ENCODE peak calls at places on chromosomes 7 and 10, in four cellular contexts. One of them, this sample, is unnamed.

GRCh38 chr7:50449501-50449880 is 659 bp downstream of the FIGNL1 start:
- DNase-seq in HCT116: no peak
- DNase-seq in endothelial cell of umbilical vein: no peak
- DNase-seq in transverse colon: no peak
- DNase-seq in this sample: no peak

GRCh38 chr10:35912615-35913170 is 270.6 kb upstream of the FZD8 start:
- DNase-seq in HCT116: no peak
- DNase-seq in endothelial cell of umbilical vein: peak; percentile 44
- DNase-seq in transverse colon: no peak
- DNase-seq in this sample: no peak

GRCh38 chr7:66558660-66559465 is 69.8 kb upstream of the KCTD7 start:
- DNase-seq in HCT116: no peak
- DNase-seq in endothelial cell of umbilical vein: no peak
- DNase-seq in transverse colon: peak; percentile 1
- DNase-seq in this sample: no peak

GRCh38 chr7:636396-636795 is 90.1 kb upstream of the DNAAF5 start:
- DNase-seq in HCT116: peak; percentile 65
- DNase-seq in endothelial cell of umbilical vein: no peak
- DNase-seq in transverse colon: no peak
- DNase-seq in this sample: no peak

GRCh38 chr10:31928531-31929259 is at the start of gene ARHGAP12:
- DNase-seq in HCT116: no peak
- DNase-seq in endothelial cell of umbilical vein: peak; percentile 89
- DNase-seq in transverse colon: peak; percentile 94
- DNase-seq in this sample: peak; percentile 97

GRCh38 chr10:119305860-119306513 is 98.6 kb downstream of the GRK5 start:
- DNase-seq in HCT116: peak; percentile 97
- DNase-seq in endothelial cell of umbilical vein: peak; percentile 99
- DNase-seq in transverse colon: peak; percentile 72
- DNase-seq in this sample: peak; percentile 86

GRCh38 chr7:142720981-142721380 is 28.3 kb upstream of the PRSS1 start:
- DNase-seq in HCT116: no peak
- DNase-seq in endothelial cell of umbilical vein: no peak
- DNase-seq in transverse colon: no peak
- DNase-seq in this sample: no peak

GRCh38 chr7:45082031-45082830 is 6.5 kb downstream of the NACAD start:
- DNase-seq in HCT116: no peak
- DNase-seq in endothelial cell of umbilical vein: no peak
- DNase-seq in transverse colon: no peak
- DNase-seq in this sample: no peak

GRCh38 chr7:129295015-129295423 is 70.2 kb downstream of the AHCYL2 start:
- DNase-seq in HCT116: no peak
- DNase-seq in endothelial cell of umbilical vein: peak; percentile 50
- DNase-seq in transverse colon: no peak
- DNase-seq in this sample: no peak

GRCh38 chr7:7642081-7642480 is 1.5 kb downstream of the UMAD1 start:
- DNase-seq in HCT116: no peak
- DNase-seq in endothelial cell of umbilical vein: no peak
- DNase-seq in transverse colon: peak; percentile 69
- DNase-seq in this sample: no peak

GRCh38 chr7:127751723-127752448 is 99.9 kb downstream of the SND1 start:
- DNase-seq in HCT116: no peak
- DNase-seq in endothelial cell of umbilical vein: no peak
- DNase-seq in transverse colon: no peak
- DNase-seq in this sample: no peak

GRCh38 chr10:23980054-23980453 is 228.9 kb upstream of the KIAA1217 start:
- DNase-seq in HCT116: no peak
- DNase-seq in endothelial cell of umbilical vein: no peak
- DNase-seq in transverse colon: no peak
- DNase-seq in this sample: no peak

GRCh38 chr10:100899181-100899580 is 13.6 kb upstream of the SLF2 start:
- DNase-seq in HCT116: no peak
- DNase-seq in endothelial cell of umbilical vein: no peak
- DNase-seq in transverse colon: no peak
- DNase-seq in this sample: no peak

GRCh38 chr10:98460837-98461499 is 14.2 kb upstream of the HPS1 start:
- DNase-seq in HCT116: peak; percentile 75
- DNase-seq in endothelial cell of umbilical vein: peak; percentile 93
- DNase-seq in transverse colon: peak; percentile 63
- DNase-seq in this sample: no peak

GRCh38 chr10:19816420-19817250 is at the start of gene PLXDC2:
- DNase-seq in HCT116: no peak
- DNase-seq in endothelial cell of umbilical vein: peak; percentile 22
- DNase-seq in transverse colon: peak; percentile 50
- DNase-seq in this sample: peak; percentile 86

GRCh38 chr10:16314259-16314658 is 122.6 kb upstream of the PTER start:
- DNase-seq in HCT116: peak; percentile 2
- DNase-seq in endothelial cell of umbilical vein: no peak
- DNase-seq in transverse colon: no peak
- DNase-seq in this sample: no peak

GRCh38 chr7:158649279-158649678 is 55.3 kb downstream of the NCAPG2 start:
- DNase-seq in HCT116: no peak
- DNase-seq in endothelial cell of umbilical vein: peak; percentile 77
- DNase-seq in transverse colon: no peak
- DNase-seq in this sample: no peak

GRCh38 chr10:58531084-58531695 is 18.5 kb downstream of the BICC1 start:
- DNase-seq in HCT116: peak; percentile 57
- DNase-seq in endothelial cell of umbilical vein: peak; percentile 68
- DNase-seq in transverse colon: peak; percentile 61
- DNase-seq in this sample: no peak

GRCh38 chr10:28043941-28044340 is 45.1 kb upstream of the ODAD2 start:
- DNase-seq in HCT116: no peak
- DNase-seq in endothelial cell of umbilical vein: no peak
- DNase-seq in transverse colon: no peak
- DNase-seq in this sample: no peak

GRCh38 chr10:46020871-46021553 is 9.4 kb downstream of the NCOA4 start:
- DNase-seq in HCT116: no peak
- DNase-seq in endothelial cell of umbilical vein: no peak
- DNase-seq in transverse colon: no peak
- DNase-seq in this sample: no peak

GRCh38 chr10:96470108-96470743 is 43.5 kb downstream of the TLL2 start:
- DNase-seq in HCT116: peak; percentile 24
- DNase-seq in endothelial cell of umbilical vein: peak; percentile 36
- DNase-seq in transverse colon: no peak
- DNase-seq in this sample: no peak

GRCh38 chr7:19519443-19519977 is 189.3 kb downstream of the POLR1F start:
- DNase-seq in HCT116: no peak
- DNase-seq in endothelial cell of umbilical vein: no peak
- DNase-seq in transverse colon: no peak
- DNase-seq in this sample: no peak

GRCh38 chr7:73718905-73719805 is at the start of gene STX1A:
- DNase-seq in HCT116: no peak
- DNase-seq in endothelial cell of umbilical vein: peak; percentile 55
- DNase-seq in transverse colon: peak; percentile 76
- DNase-seq in this sample: peak; percentile 93

DNA sequence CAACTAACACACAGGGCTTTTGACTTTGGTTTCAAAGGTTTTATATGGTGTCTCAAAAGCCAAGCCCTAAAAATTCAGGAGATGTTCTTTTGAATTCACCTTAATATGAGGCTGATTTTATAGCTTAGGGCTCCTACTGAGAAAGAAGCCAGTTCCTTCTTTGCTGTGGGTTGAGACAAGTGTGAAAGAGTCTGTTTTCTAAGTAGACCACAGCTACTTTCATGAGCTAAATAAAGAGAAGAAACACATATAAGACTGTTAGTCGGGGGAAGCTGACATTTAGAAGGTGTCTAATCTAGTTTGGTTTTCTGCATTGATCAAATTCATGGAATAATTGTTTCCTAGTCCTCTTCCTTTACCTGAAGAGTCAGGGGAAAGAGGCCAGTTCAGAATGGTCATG is 332.1 kb upstream of the CELF2 start:
- DNase-seq in HCT116: no peak
- DNase-seq in endothelial cell of umbilical vein: no peak
- DNase-seq in transverse colon: no peak
- DNase-seq in this sample: no peak
- TF ChIP-seq POLR2A in HCT116: no peak
- TF ChIP-seq POLR2A in endothelial cell of umbilical vein: no peak
- TF ChIP-seq POLR2A in transverse colon: no peak
- TF ChIP-seq POLR2A in this sample: no peak

DNA sequence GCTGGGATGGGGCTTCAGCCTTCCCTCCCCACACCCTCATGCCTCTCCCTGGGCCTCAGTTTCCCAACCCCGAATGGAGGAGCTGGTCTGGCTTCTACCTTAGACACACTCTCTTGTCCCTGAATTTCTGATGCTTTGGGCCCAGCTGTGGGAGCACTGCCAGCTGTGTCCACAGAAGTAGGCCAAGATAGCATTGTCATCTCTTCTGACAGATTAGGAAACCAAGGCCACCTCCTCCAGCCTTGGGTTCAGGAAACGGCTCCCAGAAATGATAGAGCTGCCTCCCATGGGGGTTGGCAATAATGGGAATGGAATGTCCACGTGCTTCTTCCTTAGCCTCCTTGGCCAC is 1.3 kb downstream of the PPIF start:
- DNase-seq in HCT116: no peak
- DNase-seq in endothelial cell of umbilical vein: no peak
- DNase-seq in transverse colon: no peak
- DNase-seq in this sample: no peak
- H3K4me3 ChIP-seq in HCT116: peak overlapping the region; percentile 99
- H3K4me3 ChIP-seq in endothelial cell of umbilical vein: peak overlapping the region; percentile 72
- H3K4me3 ChIP-seq in transverse colon: no peak overlapping the region
- H3K4me3 ChIP-seq in this sample: peak overlapping the region; percentile 93

DNA sequence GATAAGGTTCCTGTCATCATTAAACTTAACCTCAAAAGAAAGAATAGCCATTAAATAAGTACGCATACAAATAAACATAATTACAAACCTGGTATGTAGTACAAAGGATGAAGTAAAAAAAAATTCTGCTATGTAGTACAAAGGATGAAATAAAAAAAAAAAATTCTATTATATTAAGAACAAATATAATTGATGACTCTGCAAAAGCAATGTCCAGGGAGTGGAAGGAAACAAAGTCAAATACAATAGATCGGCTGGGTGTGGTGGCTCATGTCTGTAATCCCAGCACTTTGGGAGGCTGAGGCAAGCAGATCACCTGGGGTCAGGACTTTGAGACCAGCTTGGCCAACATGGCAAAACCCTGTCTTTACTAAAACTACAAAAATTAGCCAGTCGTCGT is 56.9 kb downstream of the ABI1 start:
- DNase-seq in HCT116: no peak
- DNase-seq in endothelial cell of umbilical vein: no peak
- DNase-seq in transverse colon: no peak
- DNase-seq in this sample: no peak
- TF ChIP-seq POLR2AphosphoS5 in HCT116: no peak
- TF ChIP-seq POLR2AphosphoS5 in endothelial cell of umbilical vein: no peak
- TF ChIP-seq POLR2AphosphoS5 in transverse colon: no peak
- TF ChIP-seq POLR2AphosphoS5 in this sample: no peak

GRCh38 chr7:95549818-95550529 is 46.3 kb downstream of the PDK4 start:
- DNase-seq in HCT116: peak; percentile 51
- DNase-seq in endothelial cell of umbilical vein: peak; percentile 93
- DNase-seq in transverse colon: peak; percentile 92
- DNase-seq in this sample: no peak
- TF ChIP-seq POLR2A in HCT116: no peak
- TF ChIP-seq POLR2A in endothelial cell of umbilical vein: no peak
- TF ChIP-seq POLR2A in transverse colon: peak; percentile 69
- TF ChIP-seq POLR2A in this sample: no peak

This sample was measured in spleen.